ENCODE peak calls at places on chromosomes 4 and X, in seven cellular contexts. J is ELR; D is stimulated activated CD8-positive, alpha-beta memory T cell treated with anti-CD3 and anti-CD28 coated beads, Interleukin-15, amount 100 ng/mL, for 24 hours; R is GF-D8; P is amniotic stem cell; M is keratinocyte; S is NCI-H774. Q is an unnamed sample.
A peak's percentile ranks its signal among the peaks of the same experiment; 100 is the strongest.

GRCh38 chrX:12956704-12957541 is 18.0 kb upstream of the TMSB4X start:
- DNase-seq in J (peak; percentile 58), D (no peak), R (peak; percentile 86), P (no peak), M (no peak), S (no peak), Q (no peak)

GRCh38 chr4:21795091-21795490 is 153.5 kb downstream of the KCNIP4 start:
- DNase-seq in J (no peak), D (no peak), R (no peak), P (no peak), M (no peak), S (no peak), Q (no peak)

GRCh38 chr4:42080284-42080683 is 72.2 kb downstream of the BEND4 start:
- DNase-seq in J (no peak), D (no peak), R (no peak), P (no peak), M (no peak), S (no peak), Q (no peak)

GRCh38 chr4:158912390-158913175 is 143.8 kb downstream of the FNIP2 start:
- DNase-seq in J (no peak), D (no peak), R (no peak), P (no peak), M (no peak), S (no peak), Q (no peak)

GRCh38 chr4:93416337-93417102 is 412.0 kb upstream of the ATOH1 start:
- DNase-seq in J (no peak), D (no peak), R (no peak), P (no peak), M (no peak), S (no peak), Q (no peak)

GRCh38 chrX:115054876-115055275 is 37.5 kb upstream of the IL13RA2 start:
- DNase-seq in J (no peak), D (no peak), R (no peak), P (no peak), M (no peak), S (no peak), Q (no peak)

GRCh38 chr4:1623390-1623789 is 60.7 kb downstream of the FAM53A start:
- DNase-seq in J (no peak), D (no peak), R (no peak), P (no peak), M (no peak), S (no peak), Q (no peak)

GRCh38 chrX:141469469-141469868 is 115.1 kb downstream of the SPANXA1 start:
- DNase-seq in J (peak; percentile 67), D (no peak), R (no peak), P (no peak), M (no peak), S (no peak), Q (no peak)

GRCh38 chrX:119573222-119573621 is 1.1 kb upstream of the UBE2A start:
- DNase-seq in J (no peak), D (no peak), R (no peak), P (no peak), M (no peak), S (no peak), Q (no peak)

GRCh38 chr4:76712564-76712963 is 185.4 kb downstream of the SOWAHB start:
- DNase-seq in J (peak; percentile 40), D (no peak), R (no peak), P (no peak), M (no peak), S (no peak), Q (no peak)

GRCh38 chr4:154471924-154472323 is 19.7 kb downstream of the DCHS2 start:
- DNase-seq in J (no peak), D (no peak), R (no peak), P (no peak), M (no peak), S (no peak), Q (no peak)

GRCh38 chr4:95204873-95205272 is 343.9 kb downstream of the UNC5C start:
- DNase-seq in J (peak; percentile 0), D (no peak), R (no peak), P (no peak), M (no peak), S (no peak), Q (no peak)

GRCh38 chr4:150164956-150165355 is 86.7 kb downstream of the DCLK2 start:
- DNase-seq in J (peak; percentile 60), D (no peak), R (no peak), P (no peak), M (no peak), S (no peak), Q (no peak)

GRCh38 chrX:130108647-130109428 is 1.5 kb downstream of the ELF4 start:
- DNase-seq in J (peak; percentile 60), D (no peak), R (peak; percentile 32), P (no peak), M (no peak), S (no peak), Q (no peak)

Q was measured in stimulated activated CD4-positive, alpha-beta T cell treated with anti-CD3 and anti-CD28 coated beads, Interleukin-4, amount 100 ng/mL, for 48 hours.